ENCODE peak calls at places on chromosomes 2 and 18, in ten cellular contexts. One of them, this sample, is unnamed.

GRCh38 chr2:107062173-107062572 is 176.2 kb upstream of the ST6GAL2 start:
- DNase-seq in IMR-90: no peak
- DNase-seq in Peyer's patch: no peak
- DNase-seq in erythroblast: no peak
- DNase-seq in H54: no peak
- DNase-seq in prostate gland: no peak
- DNase-seq in heart left ventricle: peak; percentile 17
- DNase-seq in A549: peak; percentile 5
- DNase-seq in gastrocnemius medialis: no peak
- DNase-seq in K562: no peak
- DNase-seq in this sample: no peak

GRCh38 chr18:58247363-58247834 is 203.4 kb downstream of the NEDD4L start:
- DNase-seq in IMR-90: peak; percentile 11
- DNase-seq in A549: no peak
- DNase-seq in gastrocnemius medialis: no peak
- DNase-seq in Peyer's patch: no peak
- DNase-seq in erythroblast: no peak
- DNase-seq in heart left ventricle: peak; percentile 45
- DNase-seq in K562: no peak
- DNase-seq in H54: no peak
- DNase-seq in prostate gland: no peak
- DNase-seq in this sample: no peak

GRCh38 chr2:54859997-54860701 is 136.7 kb downstream of the EML6 start:
- DNase-seq in K562: no peak
- DNase-seq in heart left ventricle: no peak
- DNase-seq in erythroblast: no peak
- DNase-seq in A549: peak; percentile 55
- DNase-seq in IMR-90: peak; percentile 89
- DNase-seq in Peyer's patch: peak; percentile 54
- DNase-seq in gastrocnemius medialis: no peak
- DNase-seq in prostate gland: no peak
- DNase-seq in H54: peak; percentile 56
- DNase-seq in this sample: no peak

GRCh38 chr18:6929370-6930102 is 188.1 kb downstream of the LAMA1 start:
- DNase-seq in erythroblast: no peak
- DNase-seq in IMR-90: no peak
- DNase-seq in A549: no peak
- DNase-seq in K562: peak; percentile 88
- DNase-seq in gastrocnemius medialis: no peak
- DNase-seq in H54: no peak
- DNase-seq in prostate gland: no peak
- DNase-seq in heart left ventricle: no peak
- DNase-seq in Peyer's patch: peak; percentile 51
- DNase-seq in this sample: no peak

GRCh38 chr2:196112408-196113039 is 43.9 kb upstream of the DNAH7 start:
- DNase-seq in IMR-90: peak; percentile 81
- DNase-seq in K562: no peak
- DNase-seq in A549: peak; percentile 29
- DNase-seq in heart left ventricle: no peak
- DNase-seq in H54: no peak
- DNase-seq in erythroblast: no peak
- DNase-seq in gastrocnemius medialis: no peak
- DNase-seq in prostate gland: no peak
- DNase-seq in Peyer's patch: no peak
- DNase-seq in this sample: no peak

GRCh38 chr2:225165052-225165451 is 122.8 kb upstream of the DOCK10 start:
- DNase-seq in H54: no peak
- DNase-seq in erythroblast: no peak
- DNase-seq in IMR-90: peak; percentile 82
- DNase-seq in K562: no peak
- DNase-seq in prostate gland: no peak
- DNase-seq in heart left ventricle: no peak
- DNase-seq in A549: no peak
- DNase-seq in gastrocnemius medialis: no peak
- DNase-seq in Peyer's patch: no peak
- DNase-seq in this sample: no peak

GRCh38 chr2:181953773-181954537 is 31.7 kb upstream of the PPP1R1C start:
- DNase-seq in prostate gland: peak; percentile 61
- DNase-seq in H54: no peak
- DNase-seq in erythroblast: peak; percentile 83
- DNase-seq in heart left ventricle: peak; percentile 45
- DNase-seq in Peyer's patch: peak; percentile 91
- DNase-seq in A549: peak; percentile 75
- DNase-seq in gastrocnemius medialis: no peak
- DNase-seq in K562: peak; percentile 67
- DNase-seq in IMR-90: peak; percentile 62
- DNase-seq in this sample: peak; percentile 48

GRCh38 chr2:101999122-101999789 is 7.5 kb downstream of the IL1R2 start:
- DNase-seq in H54: no peak
- DNase-seq in A549: peak; percentile 27
- DNase-seq in erythroblast: no peak
- DNase-seq in K562: no peak
- DNase-seq in prostate gland: no peak
- DNase-seq in Peyer's patch: no peak
- DNase-seq in gastrocnemius medialis: no peak
- DNase-seq in IMR-90: peak; percentile 12
- DNase-seq in heart left ventricle: no peak
- DNase-seq in this sample: no peak

GRCh38 chr18:2846638-2847340 is at the start of gene EMILIN2:
- DNase-seq in heart left ventricle: peak; percentile 74
- DNase-seq in H54: peak; percentile 59
- DNase-seq in A549: no peak
- DNase-seq in gastrocnemius medialis: peak; percentile 21
- DNase-seq in prostate gland: peak; percentile 19
- DNase-seq in Peyer's patch: peak; percentile 89
- DNase-seq in erythroblast: no peak
- DNase-seq in K562: peak; percentile 72
- DNase-seq in IMR-90: peak; percentile 14
- DNase-seq in this sample: peak; percentile 64

DNA sequence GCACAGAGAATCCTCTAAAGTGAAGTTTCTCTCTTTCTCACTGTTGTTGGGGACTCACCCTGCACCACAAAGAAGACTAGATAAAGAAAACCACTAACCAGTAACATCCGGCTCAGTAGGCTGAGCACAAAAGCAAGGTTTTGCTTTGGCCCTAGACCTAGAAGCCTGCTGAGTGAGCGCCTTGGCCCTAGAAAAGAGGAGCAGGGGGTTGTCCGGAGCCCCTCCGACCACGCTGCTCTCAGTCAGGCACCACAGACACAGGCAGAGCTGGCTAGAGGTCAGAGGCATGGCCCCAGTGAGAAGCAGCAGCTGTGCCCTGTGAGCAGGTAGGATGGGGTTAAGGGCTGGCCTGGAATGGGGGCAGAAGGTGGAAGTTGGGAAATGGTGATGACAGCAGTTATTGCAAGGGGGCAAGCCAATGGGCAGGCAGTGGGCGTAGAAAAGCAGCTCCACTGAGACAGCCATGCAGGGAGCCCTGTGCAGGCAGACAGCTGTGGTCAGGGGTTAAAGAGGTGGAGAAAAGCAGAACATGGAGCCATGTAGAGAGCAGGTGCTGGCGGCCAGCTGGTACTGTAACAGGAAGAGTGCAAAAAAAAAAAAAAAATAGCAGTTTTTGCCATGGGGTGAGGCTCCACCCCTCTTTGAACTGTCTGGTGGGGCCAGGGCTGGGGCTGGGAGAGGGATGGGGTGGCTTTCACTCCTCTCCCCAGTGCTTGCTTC is 36.9 kb upstream of the SLC14A1 start:
- DNase-seq in K562: peak; percentile 11
- DNase-seq in erythroblast: peak; percentile 90
- DNase-seq in heart left ventricle: no peak
- DNase-seq in A549: no peak
- DNase-seq in IMR-90: no peak
- DNase-seq in gastrocnemius medialis: no peak
- DNase-seq in prostate gland: no peak
- DNase-seq in H54: no peak
- DNase-seq in Peyer's patch: peak; percentile 86
- DNase-seq in this sample: no peak
- TF ChIP-seq POLR2A in K562: no peak
- TF ChIP-seq POLR2A in erythroblast: peak; percentile 50
- TF ChIP-seq POLR2A in heart left ventricle: no peak
- TF ChIP-seq POLR2A in A549: no peak
- TF ChIP-seq POLR2A in IMR-90: no peak
- TF ChIP-seq POLR2A in gastrocnemius medialis: no peak
- TF ChIP-seq POLR2A in prostate gland: no peak
- TF ChIP-seq POLR2A in H54: no peak
- TF ChIP-seq POLR2A in Peyer's patch: no peak
- TF ChIP-seq POLR2A in this sample: no peak

GRCh38 chr2:25155401-25155800 is 13.0 kb downstream of the POMC start:
- DNase-seq in A549: no peak
- DNase-seq in heart left ventricle: no peak
- DNase-seq in prostate gland: no peak
- DNase-seq in IMR-90: no peak
- DNase-seq in erythroblast: no peak
- DNase-seq in gastrocnemius medialis: no peak
- DNase-seq in K562: no peak
- DNase-seq in Peyer's patch: no peak
- DNase-seq in H54: no peak
- DNase-seq in this sample: no peak
- TF ChIP-seq POLR2A in A549: no peak
- TF ChIP-seq POLR2A in heart left ventricle: no peak
- TF ChIP-seq POLR2A in prostate gland: no peak
- TF ChIP-seq POLR2A in IMR-90: no peak
- TF ChIP-seq POLR2A in erythroblast: no peak
- TF ChIP-seq POLR2A in gastrocnemius medialis: no peak
- TF ChIP-seq POLR2A in K562: no peak
- TF ChIP-seq POLR2A in Peyer's patch: no peak
- TF ChIP-seq POLR2A in H54: no peak
- TF ChIP-seq POLR2A in this sample: no peak

DNA sequence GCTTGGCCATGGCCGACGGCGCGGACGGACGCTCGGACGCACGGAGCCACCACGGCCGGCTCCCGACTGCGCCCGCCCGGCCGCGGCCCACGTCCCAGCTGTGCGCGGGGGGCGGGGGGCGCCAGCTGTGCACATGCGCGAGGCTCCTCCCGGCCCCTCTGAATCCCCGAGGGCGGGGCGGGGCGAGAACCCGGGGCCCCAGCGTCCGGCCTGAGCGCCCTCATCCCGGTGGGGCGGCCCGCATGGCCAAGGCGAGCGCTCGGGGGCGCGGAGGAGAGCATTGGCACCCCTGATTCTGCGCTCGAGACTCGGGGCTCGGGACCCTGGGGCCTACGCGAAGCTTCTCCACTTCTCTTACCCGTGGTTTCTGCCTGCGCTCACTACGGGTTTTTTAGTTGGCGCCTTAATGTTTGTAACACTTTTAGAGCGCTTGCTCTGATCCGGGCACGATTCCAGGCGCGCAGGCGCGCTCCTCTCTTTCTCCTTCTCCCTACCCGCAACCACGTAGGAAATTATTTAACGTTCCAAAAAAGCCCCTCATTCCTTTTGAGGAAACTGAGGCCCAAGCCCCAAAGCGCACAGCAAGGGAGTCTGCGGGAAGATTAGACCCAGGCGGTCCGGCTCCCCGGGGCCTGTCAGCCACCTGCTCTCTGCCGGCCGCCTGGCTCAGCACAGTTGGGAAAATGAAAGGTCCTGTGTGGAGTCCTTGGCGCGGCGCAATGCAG is at the start of gene PXDN:
- DNase-seq in IMR-90: peak; percentile 65
- DNase-seq in heart left ventricle: peak; percentile 74
- DNase-seq in Peyer's patch: no peak
- DNase-seq in H54: no peak
- DNase-seq in K562: no peak
- DNase-seq in gastrocnemius medialis: no peak
- DNase-seq in prostate gland: peak; percentile 43
- DNase-seq in A549: no peak
- DNase-seq in erythroblast: no peak
- DNase-seq in this sample: peak; percentile 55
- TF ChIP-seq POLR2A in IMR-90: peak; percentile 92
- TF ChIP-seq POLR2A in heart left ventricle: peak; percentile 72
- TF ChIP-seq POLR2A in Peyer's patch: no peak
- TF ChIP-seq POLR2A in H54: no peak
- TF ChIP-seq POLR2A in K562: no peak
- TF ChIP-seq POLR2A in gastrocnemius medialis: peak; percentile 59
- TF ChIP-seq POLR2A in prostate gland: peak; percentile 19
- TF ChIP-seq POLR2A in A549: no peak
- TF ChIP-seq POLR2A in erythroblast: no peak
- TF ChIP-seq POLR2A in this sample: no peak

GRCh38 chr2:65557616-65558573 is 125.5 kb upstream of the SPRED2 start:
- DNase-seq in prostate gland: no peak
- DNase-seq in erythroblast: no peak
- DNase-seq in gastrocnemius medialis: no peak
- DNase-seq in Peyer's patch: no peak
- DNase-seq in K562: no peak
- DNase-seq in IMR-90: no peak
- DNase-seq in H54: no peak
- DNase-seq in heart left ventricle: no peak
- DNase-seq in A549: no peak
- DNase-seq in this sample: no peak
- TF ChIP-seq POLR2A in prostate gland: no peak
- TF ChIP-seq POLR2A in erythroblast: no peak
- TF ChIP-seq POLR2A in gastrocnemius medialis: no peak
- TF ChIP-seq POLR2A in Peyer's patch: no peak
- TF ChIP-seq POLR2A in K562: no peak
- TF ChIP-seq POLR2A in IMR-90: no peak
- TF ChIP-seq POLR2A in H54: no peak
- TF ChIP-seq POLR2A in heart left ventricle: no peak
- TF ChIP-seq POLR2A in A549: no peak
- TF ChIP-seq POLR2A in this sample: no peak

DNA sequence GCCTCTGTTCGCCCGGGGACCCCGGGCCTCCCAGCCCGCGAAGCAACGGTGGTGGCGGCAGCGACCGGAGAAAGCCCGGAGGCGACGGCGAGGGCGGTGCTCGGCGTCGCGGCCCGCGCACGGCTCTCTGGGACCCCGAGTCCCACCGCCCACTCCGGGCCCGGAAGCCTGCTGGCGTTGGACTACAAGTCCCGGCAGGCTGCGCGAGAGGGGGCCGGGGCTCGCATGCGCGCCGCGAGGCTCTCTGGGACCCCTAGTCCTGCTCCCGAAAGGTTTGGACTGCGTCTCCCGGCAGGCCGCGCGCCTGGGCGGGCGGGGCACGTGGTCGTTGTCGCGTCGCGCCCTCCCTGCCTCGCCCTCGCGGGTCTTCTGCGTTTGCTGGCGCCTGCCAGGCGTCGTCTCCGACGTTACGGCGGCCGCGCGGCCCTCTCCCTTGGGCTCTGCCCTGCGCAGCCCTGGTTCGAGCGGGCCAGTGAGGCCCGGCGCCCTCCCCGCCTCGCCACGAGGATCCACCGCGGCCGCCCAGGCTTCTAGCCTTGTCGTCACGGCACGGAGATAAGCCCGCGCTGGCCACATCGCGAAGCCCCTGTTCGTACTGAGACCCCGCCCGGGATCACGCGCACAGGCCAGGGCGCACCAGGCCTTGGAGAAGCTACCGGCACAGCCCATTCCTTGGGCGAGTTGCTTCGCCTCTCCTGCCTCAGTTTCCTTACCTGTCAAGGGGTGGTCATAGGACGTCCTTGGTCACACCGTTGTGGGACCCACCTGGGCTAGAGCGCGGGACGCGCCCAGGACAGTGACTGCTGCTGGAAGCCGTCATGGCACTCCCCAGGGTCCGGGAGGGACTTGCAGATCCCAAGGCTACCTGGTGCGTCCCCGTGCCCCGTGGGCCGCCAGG is at the start of gene STK25:
- DNase-seq in A549: peak; percentile 99
- DNase-seq in gastrocnemius medialis: peak; percentile 97
- DNase-seq in Peyer's patch: peak; percentile 99
- DNase-seq in heart left ventricle: peak; percentile 98
- DNase-seq in K562: peak; percentile 89
- DNase-seq in IMR-90: peak; percentile 98
- DNase-seq in prostate gland: peak; percentile 97
- DNase-seq in H54: peak; percentile 99
- DNase-seq in erythroblast: peak; percentile 97
- DNase-seq in this sample: peak; percentile 100
- TF ChIP-seq POLR2A in A549: peak; percentile 66
- TF ChIP-seq POLR2A in gastrocnemius medialis: peak; percentile 84
- TF ChIP-seq POLR2A in Peyer's patch: peak; percentile 38
- TF ChIP-seq POLR2A in heart left ventricle: peak; percentile 81
- TF ChIP-seq POLR2A in K562: peak; percentile 65
- TF ChIP-seq POLR2A in IMR-90: peak; percentile 51
- TF ChIP-seq POLR2A in prostate gland: peak; percentile 78
- TF ChIP-seq POLR2A in H54: peak; percentile 63
- TF ChIP-seq POLR2A in erythroblast: peak; percentile 67
- TF ChIP-seq POLR2A in this sample: peak; percentile 49

This sample was measured in GM12891.